ENCODE peak calls at places on chromosomes 13 and 19, in ten cellular contexts. H is NB4; F is effector CD4-positive, alpha-beta T cell; X is IMR-90; V is NCI-H2029 treated with DMSO at 0.1 percent for 48 hours; M is smooth muscle cell of the brain vasculature; J is astrocyte; E is DMS 273 treated with DMSO at 0.1 percent for 48 hours; L is activated naive CD8-positive, alpha-beta T cell treated with anti-CD3 and anti-CD28 coated beads, Interleukin-2, amount 50 U/mL, for 24 hours; R is hippocampal formation. N is an unnamed sample.

GRCh38 chr13:114249062-114249461 is 14.4 kb downstream of the CDC16 start:
- DNase-seq in F (no peak), V (no peak), L (no peak), M (no peak), E (no peak), X (no peak), J (no peak), H (no peak), R (no peak), N (no peak)

GRCh38 chr19:43574424-43575155 is 737 bp downstream of the XRCC1 start:
- DNase-seq in E (no peak), L (no peak), X (peak), H (no peak), M (no peak), J (peak), V (peak), R (no peak), F (no peak), N (peak)

GRCh38 chr13:74449811-74450524 is 315.8 kb upstream of the KLF12 start:
- DNase-seq in J (no peak), L (no peak), E (no peak), X (no peak), H (no peak), R (no peak), M (no peak), F (no peak), V (no peak), N (no peak)

GRCh38 chr19:6693056-6693471 is 23.1 kb upstream of the TNFSF14 start:
- DNase-seq in R (no peak), E (no peak), L (no peak), H (no peak), F (no peak), X (no peak), M (no peak), V (no peak), J (no peak), N (no peak)

GRCh38 chr13:97967948-97968347 is 14.5 kb downstream of the IPO5 start:
- DNase-seq in H (no peak), F (no peak), J (peak), L (no peak), M (no peak), R (no peak), E (no peak), X (no peak), V (no peak), N (no peak)

GRCh38 chr19:1745589-1746031 is 7.7 kb upstream of the ONECUT3 start:
- DNase-seq in V (no peak), X (no peak), M (no peak), J (no peak), E (no peak), R (no peak), L (no peak), F (no peak), H (peak), N (no peak)

GRCh38 chr19:15393963-15394362 is 14.4 kb upstream of the AKAP8 start:
- DNase-seq in H (no peak), F (no peak), V (no peak), R (no peak), E (no peak), M (no peak), X (peak), J (no peak), L (no peak), N (no peak)

GRCh38 chr13:21683034-21683733 is 12.3 kb downstream of the FGF9 start:
- DNase-seq in J (peak), E (no peak), F (no peak), R (no peak), H (no peak), X (peak), M (no peak), V (no peak), L (no peak), N (no peak)

GRCh38 chr13:106033634-106034033 is 501.8 kb downstream of the EFNB2 start:
- DNase-seq in F (no peak), R (no peak), E (no peak), M (peak), V (no peak), J (peak), H (peak), L (no peak), X (peak), N (no peak)

GRCh38 chr13:94009696-94010095 is 469.8 kb downstream of the DCT start:
- DNase-seq in L (no peak), F (no peak), X (peak), R (no peak), H (no peak), V (no peak), J (peak), E (no peak), M (no peak), N (no peak)

GRCh38 chr19:18333680-18334079 is 6.7 kb upstream of the PGPEP1 start:
- DNase-seq in X (no peak), F (no peak), R (no peak), E (no peak), M (no peak), L (no peak), H (no peak), V (no peak), J (no peak), N (no peak)